ENCODE peak calls at places on chromosome 7, in eight cellular contexts. J is tibial artery, B is AG04450, V is SK-N-SH, A is Karpas-422, M is psoas muscle, E is stomach, T is cardiac muscle cell. Y is an unnamed sample. For H3K27me3, the result is how much of the 10 kb centered on the place peaks cover.

GRCh38 chr7:25638042-25638441 is 409.8 kb upstream of the NPVF start:
- DNase-seq in B (no peak), E (no peak), T (no peak), A (no peak), V (no peak), J (peak), M (no peak), Y (no peak)

GRCh38 chr7:24877790-24878311 is 102.1 kb downstream of the OSBPL3 start:
- DNase-seq in E (no peak), V (no peak), B (no peak), T (no peak), M (no peak), J (no peak), A (peak), Y (no peak)

GRCh38 chr7:74306737-74307469 is 17.7 kb downstream of the CLIP2 start:
- DNase-seq in V (peak), A (no peak), T (no peak), M (peak), B (no peak), J (peak), E (peak), Y (no peak)

GRCh38 chr7:126157391-126157790 is 1095.3 kb downstream of the GRM8 start:
- DNase-seq in J (no peak), V (no peak), A (no peak), B (no peak), E (no peak), T (no peak), M (no peak), Y (no peak)

GRCh38 chr7:107592361-107593024 is 12.4 kb downstream of the BCAP29 start:
- DNase-seq in A (no peak), V (no peak), E (no peak), J (no peak), T (no peak), M (no peak), B (peak), Y (no peak)

GRCh38 chr7:125971656-125972055 is 1042.0 kb upstream of the POT1 start:
- DNase-seq in E (no peak), V (no peak), B (no peak), M (no peak), T (no peak), J (no peak), A (no peak), Y (no peak)

GRCh38 chr7:55128693-55129394 is 110.0 kb downstream of the EGFR start:
- DNase-seq in V (no peak), A (no peak), T (no peak), M (peak), E (no peak), B (no peak), J (peak), Y (no peak)

GRCh38 chr7:79506481-79506880 is 53.0 kb upstream of the MAGI2 start:
- DNase-seq in T (peak), V (no peak), E (no peak), B (peak), A (no peak), M (no peak), J (no peak), Y (no peak)

GRCh38 chr7:79897166-79897565 is 237.5 kb upstream of the GNAI1 start:
- DNase-seq in A (no peak), B (no peak), J (no peak), M (no peak), V (no peak), T (no peak), E (no peak), Y (no peak)

GRCh38 chr7:133180717-133181116 is 72.2 kb upstream of the EXOC4 start:
- DNase-seq in J (no peak), T (no peak), V (no peak), E (no peak), M (no peak), A (no peak), B (no peak), Y (no peak)

GRCh38 chr7:130420943-130421578 is 19.8 kb downstream of the CEP41 start:
- DNase-seq in A (no peak), J (no peak), T (no peak), M (no peak), V (no peak), B (no peak), E (no peak), Y (no peak)

GRCh38 chr7:52669031-52669430 is 366.4 kb upstream of the POM121L12 start:
- DNase-seq in J (no peak), T (no peak), V (peak), M (no peak), A (no peak), B (no peak), E (no peak), Y (no peak)

GRCh38 chr7:73899731-73900142 is 38.8 kb downstream of the TMEM270 start:
- DNase-seq in J (peak), M (peak), B (peak), V (no peak), T (no peak), E (peak), A (no peak), Y (no peak)

GRCh38 chr7:135380351-135380750 is 129.6 kb downstream of the CNOT4 start:
- DNase-seq in A (no peak), T (no peak), E (no peak), J (no peak), M (no peak), V (no peak), B (no peak), Y (no peak)

GRCh38 chr7:2471396-2471795 is 4.8 kb downstream of the GRIFIN start:
- DNase-seq in J (no peak), V (peak), B (no peak), M (no peak), T (no peak), A (no peak), E (no peak), Y (no peak)

GRCh38 chr7:1101580-1102431 is 13.9 kb downstream of the GPER1 start:
- DNase-seq in M (no peak), B (no peak), A (no peak), J (peak), V (no peak), T (no peak), E (peak), Y (no peak)

GRCh38 chr7:91270372-91270771 is 6.1 kb downstream of the FZD1 start:
- DNase-seq in J (no peak), T (no peak), A (no peak), M (no peak), B (no peak), E (no peak), V (no peak), Y (no peak)
- H3K27me3 ChIP-seq in J (under half), T (under half), A (under half), M (under half), B (under half), E (under half), V (under half), Y (under half)

GRCh38 chr7:44603208-44603607 is 3.2 kb upstream of the OGDH start:
- DNase-seq in E (no peak), T (no peak), J (no peak), V (no peak), M (no peak), B (no peak), A (no peak), Y (no peak)
- H3K27ac ChIP-seq in E (no peak), T (no peak), J (no peak), V (no peak), M (no peak), B (no peak), A (no peak), Y (no peak)

GRCh38 chr7:128165927-128166420 is 75.1 kb upstream of the LEP start:
- DNase-seq in T (no peak), B (no peak), E (no peak), V (no peak), M (no peak), J (no peak), A (no peak), Y (no peak)

GRCh38 chr7:128164061-128164954 is 76.8 kb upstream of the LEP start:
- DNase-seq in V (no peak), T (no peak), B (no peak), J (no peak), A (no peak), E (no peak), M (no peak), Y (no peak)

GRCh38 chr7:128163473-128163872 is 77.6 kb upstream of the LEP start:
- DNase-seq in T (no peak), B (no peak), J (no peak), E (no peak), V (no peak), M (no peak), A (no peak), Y (no peak)

GRCh38 chr7:128166603-128167315 is 74.3 kb upstream of the LEP start:
- DNase-seq in T (peak), A (no peak), V (peak), B (no peak), J (no peak), M (no peak), E (no peak), Y (no peak)

DNA sequence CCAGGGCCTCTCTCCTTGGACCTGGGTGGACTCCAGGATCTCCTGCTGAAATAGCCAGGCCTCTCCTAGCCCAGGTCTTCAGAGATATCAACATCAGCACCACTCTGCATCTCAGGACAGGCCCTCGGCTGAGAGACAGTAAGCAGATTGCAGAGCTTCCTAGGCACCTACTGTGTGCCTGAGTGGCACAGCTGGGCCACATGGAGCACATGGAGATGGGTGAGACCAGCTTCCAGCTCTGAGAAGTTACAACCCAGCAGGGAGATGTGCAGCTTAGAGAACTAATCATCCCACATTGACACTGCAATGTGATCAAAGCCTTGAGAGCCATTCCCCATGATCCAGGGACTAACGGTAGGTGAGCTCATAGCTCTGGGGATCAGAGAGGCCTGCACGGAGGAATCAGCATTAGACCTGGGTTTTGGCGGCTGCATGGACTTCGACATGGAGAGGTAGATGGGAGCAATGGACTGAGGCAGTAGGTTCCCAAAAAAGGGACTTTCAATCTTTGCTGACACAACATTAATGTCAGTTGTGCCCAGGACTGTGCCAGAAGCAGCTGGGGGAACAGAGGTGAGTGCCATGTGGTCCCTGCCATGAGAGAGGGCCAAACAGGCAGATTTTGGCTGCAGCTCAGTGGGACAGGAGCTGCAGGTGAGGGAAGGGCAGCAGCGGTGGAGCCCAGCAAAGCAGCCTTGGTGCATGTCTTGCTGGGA is 76.0 kb upstream of the LEP start:
- DNase-seq in E (no peak), A (no peak), B (no peak), T (no peak), V (no peak), M (no peak), J (no peak), Y (no peak)
- H3K27me3 ChIP-seq in E (half or more), A (under half), B (half or more), T (half or more), V (under half), M (under half), J (half or more), Y (under half)

GRCh38 chr7:50703654-50704053 is 79.0 kb downstream of the GRB10 start:
- DNase-seq in A (no peak), V (no peak), M (no peak), J (no peak), T (no peak), B (no peak), E (no peak), Y (no peak)

GRCh38 chr7:50707607-50708006 is 75.1 kb downstream of the GRB10 start:
- DNase-seq in E (no peak), B (no peak), A (no peak), V (no peak), J (no peak), T (no peak), M (no peak), Y (no peak)

GRCh38 chr7:50704844-50705243 is 77.9 kb downstream of the GRB10 start:
- DNase-seq in M (no peak), V (no peak), B (no peak), A (no peak), T (no peak), J (no peak), E (no peak), Y (no peak)

GRCh38 chr7:50709151-50709550 is 73.5 kb downstream of the GRB10 start:
- DNase-seq in A (no peak), J (no peak), E (no peak), T (no peak), B (no peak), M (no peak), V (no peak), Y (no peak)

GRCh38 chr7:50706469-50706937 is 76.2 kb downstream of the GRB10 start:
- DNase-seq in B (no peak), V (no peak), A (no peak), T (no peak), E (no peak), J (no peak), M (no peak), Y (no peak)
- H3K27ac ChIP-seq in B (no peak), V (no peak), A (no peak), T (no peak), E (no peak), J (no peak), M (no peak), Y (no peak)

GRCh38 chr7:50332241-50333176 is 28.0 kb downstream of the IKZF1 start:
- DNase-seq in A (no peak), J (no peak), M (no peak), B (no peak), T (peak), V (no peak), E (no peak), Y (no peak)
- H3K27me3 ChIP-seq in A (under half), J (under half), M (under half), B (under half), T (under half), V (under half), E (under half), Y (under half)

Y was measured in CD8-positive, alpha-beta T cell.